ENCODE peak calls at places on chromosome 12, in five cellular contexts. H, L, Z, W and F are unnamed samples.

GRCh38 chr12:124143726-124144125 is 151.2 kb upstream of the RFLNA start:
- DNase-seq in L (no peak), W (no peak), H (no peak), Z (peak), F (no peak)

GRCh38 chr12:52080403-52081201 is 1.1 kb downstream of the SMIM41 start:
- DNase-seq in H (no peak), L (no peak), Z (no peak), W (no peak), F (no peak)

GRCh38 chr12:58893421-58893986 is 26.8 kb downstream of the LRIG3 start:
- DNase-seq in H (no peak), L (no peak), W (no peak), Z (no peak), F (no peak)

GRCh38 chr12:16229676-16230075 is 47.8 kb downstream of the SLC15A5 start:
- DNase-seq in L (no peak), Z (no peak), W (no peak), H (no peak), F (no peak)

GRCh38 chr12:122089080-122089479 is 10.5 kb downstream of the MLXIP start:
- DNase-seq in Z (no peak), H (no peak), W (no peak), L (no peak), F (no peak)

GRCh38 chr12:53952335-53952694 is 2.4 kb upstream of the HOXC12 start:
- DNase-seq in W (no peak), Z (no peak), H (no peak), L (no peak), F (no peak)

GRCh38 chr12:1544991-1545700 is 49.2 kb downstream of the FBXL14 start:
- DNase-seq in L (no peak), H (no peak), Z (no peak), W (no peak), F (no peak)

GRCh38 chr12:104181313-104181712 is 34.3 kb upstream of the TXNRD1 start:
- DNase-seq in W (no peak), Z (no peak), L (no peak), H (no peak), F (peak)

GRCh38 chr12:106741247-106741646 is 33.2 kb upstream of the RIC8B start:
- DNase-seq in H (no peak), W (no peak), Z (no peak), L (no peak), F (no peak)

GRCh38 chr12:10031771-10032175 is 1.3 kb downstream of the CLEC9A start:
- DNase-seq in L (no peak), W (no peak), H (no peak), Z (no peak), F (no peak)

GRCh38 chr12:6834873-6835272 is 5.9 kb upstream of the GNB3 start:
- DNase-seq in Z (no peak), H (no peak), W (no peak), L (no peak), F (no peak)

GRCh38 chr12:10366875-10367274 is 23.0 kb downstream of the KLRK1 start:
- DNase-seq in H (no peak), W (no peak), Z (no peak), L (no peak), F (no peak)

GRCh38 chr12:64323006-64323405 is 67.6 kb downstream of the C12orf56 start:
- DNase-seq in W (no peak), Z (no peak), H (no peak), L (no peak), F (no peak)

DNA sequence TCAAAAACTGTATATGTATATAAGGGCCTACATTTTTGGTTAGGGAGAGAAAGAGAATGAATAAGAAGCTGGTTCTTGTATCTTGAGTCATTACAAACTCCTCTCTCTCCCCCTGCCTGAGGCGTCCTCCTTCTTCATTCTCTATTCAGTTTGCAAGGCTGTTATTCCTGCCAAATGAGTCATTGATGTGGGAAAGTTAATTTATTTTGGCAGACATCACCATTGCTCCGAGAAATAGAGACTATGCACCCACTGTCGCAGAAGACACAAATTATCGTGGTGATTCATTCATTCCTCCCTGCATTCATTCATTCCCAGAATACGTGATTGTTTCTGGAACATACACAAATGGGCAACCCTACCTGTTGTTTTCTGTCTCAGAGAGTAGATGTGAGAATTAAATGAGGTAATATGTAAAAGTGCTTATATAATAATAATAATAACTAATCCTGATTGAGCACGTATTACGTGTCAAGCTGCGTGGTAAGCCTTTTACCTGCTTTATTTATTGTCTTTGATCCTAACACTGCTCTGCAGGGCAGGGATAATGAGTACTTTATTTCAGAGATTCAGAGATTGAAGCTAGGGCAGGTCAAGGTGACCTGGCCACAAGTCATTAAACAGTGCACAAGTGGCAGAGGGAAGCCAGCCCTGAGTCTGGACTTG is 112.6 kb upstream of the MED13L start:
- DNase-seq in Z (no peak), W (no peak), L (no peak), H (no peak), F (no peak)
- TF ChIP-seq CTCF in Z (no peak), W (no peak), L (no peak), H (no peak), F (no peak)

GRCh38 chr12:26629864-26630263 is 203.1 kb downstream of the ITPR2 start:
- DNase-seq in L (no peak), W (no peak), H (no peak), Z (no peak), F (no peak)
- TF ChIP-seq CTCF in L (peak), W (no peak), H (no peak), Z (no peak), F (no peak)

DNA sequence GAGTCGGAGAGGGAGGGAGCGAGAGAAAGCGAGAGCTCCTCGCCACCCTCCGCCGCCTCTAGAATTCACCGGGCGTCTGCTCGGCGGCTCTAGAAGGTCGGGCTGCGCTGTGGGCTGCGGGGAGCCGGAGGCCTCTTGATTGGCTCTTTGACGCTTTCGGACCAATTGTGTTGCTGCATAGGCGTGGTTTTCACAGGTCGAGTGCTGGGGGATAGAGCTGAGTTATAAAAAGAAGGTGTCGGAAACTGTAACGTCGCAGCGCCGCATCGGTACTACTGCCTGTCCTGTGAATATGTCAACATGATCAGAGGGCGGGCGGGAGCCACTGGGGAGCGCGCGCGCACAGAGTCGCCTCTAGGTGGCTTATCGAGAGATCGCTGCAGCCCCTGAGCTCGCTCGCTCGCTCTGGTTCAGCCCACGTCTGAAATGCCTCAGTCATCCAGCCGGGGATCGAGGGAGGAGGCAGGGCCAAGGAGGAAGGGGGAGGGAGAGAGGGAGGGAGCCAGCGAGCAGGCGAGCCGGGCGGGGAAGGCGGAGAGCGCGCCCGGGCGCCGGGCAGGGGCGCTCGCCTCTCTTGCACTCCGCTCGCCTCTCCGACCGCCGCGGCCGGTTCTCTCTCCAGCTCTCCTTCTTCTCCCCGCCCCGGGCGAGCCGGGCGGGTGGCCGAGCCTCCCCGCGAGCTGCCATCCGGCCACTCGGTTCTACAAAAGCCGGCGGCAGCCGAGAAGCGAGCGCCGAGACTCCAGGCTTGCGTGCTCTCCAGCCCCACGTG is at the start of gene TBX3:
- DNase-seq in Z (peak), H (peak), L (peak), W (peak), F (no peak)
- TF ChIP-seq CTCF in Z (peak), H (no peak), L (peak), W (peak), F (peak)

GRCh38 chr12:30323008-30323407 is 372.7 kb downstream of the IPO8 start:
- DNase-seq in L (no peak), W (no peak), H (no peak), Z (no peak), F (no peak)
- TF ChIP-seq CTCF in L (no peak), W (no peak), H (no peak), Z (no peak), F (no peak)

GRCh38 chr12:22709292-22709691 is 84.3 kb downstream of the ETNK1 start:
- DNase-seq in W (no peak), H (no peak), Z (no peak), L (no peak), F (no peak)
- TF ChIP-seq CTCF in W (peak), H (no peak), Z (no peak), L (peak), F (no peak)

GRCh38 chr12:22459872-22460490 is 84.4 kb downstream of the C2CD5 start:
- DNase-seq in Z (no peak), L (no peak), H (no peak), W (no peak), F (no peak)
- TF ChIP-seq CTCF in Z (peak), L (peak), H (no peak), W (peak), F (peak)